ENCODE peak calls at places on chromosomes 5 and 9, in seven cellular contexts. One of them, this sample, is unnamed.

GRCh38 chr9:137787376-137787775 is 90.2 kb upstream of the CACNA1B start:
- DNase-seq in kidney: peak; percentile 62
- DNase-seq in psoas muscle: no peak
- DNase-seq in astrocyte of the spinal cord: no peak
- DNase-seq in cardiac fibroblast: no peak
- DNase-seq in DND-41: no peak
- DNase-seq in colonic mucosa: no peak
- DNase-seq in this sample: no peak

GRCh38 chr5:115932991-115933390 is 29.3 kb upstream of the LVRN start:
- DNase-seq in astrocyte of the spinal cord: no peak
- DNase-seq in cardiac fibroblast: no peak
- DNase-seq in psoas muscle: no peak
- DNase-seq in DND-41: no peak
- DNase-seq in kidney: no peak
- DNase-seq in colonic mucosa: no peak
- DNase-seq in this sample: no peak

GRCh38 chr9:79611091-79611614 is 39.4 kb downstream of the TLE4 start:
- DNase-seq in DND-41: no peak
- DNase-seq in cardiac fibroblast: peak; percentile 89
- DNase-seq in astrocyte of the spinal cord: peak; percentile 96
- DNase-seq in psoas muscle: no peak
- DNase-seq in kidney: no peak
- DNase-seq in colonic mucosa: no peak
- DNase-seq in this sample: no peak

GRCh38 chr5:78649220-78649700 is 688 bp upstream of the LHFPL2 start:
- DNase-seq in colonic mucosa: peak; percentile 50
- DNase-seq in DND-41: no peak
- DNase-seq in astrocyte of the spinal cord: no peak
- DNase-seq in kidney: no peak
- DNase-seq in psoas muscle: no peak
- DNase-seq in cardiac fibroblast: no peak
- DNase-seq in this sample: no peak

GRCh38 chr9:76413658-76414057 is 19.4 kb upstream of the RFK start:
- DNase-seq in DND-41: no peak
- DNase-seq in psoas muscle: no peak
- DNase-seq in cardiac fibroblast: no peak
- DNase-seq in astrocyte of the spinal cord: no peak
- DNase-seq in colonic mucosa: no peak
- DNase-seq in kidney: no peak
- DNase-seq in this sample: no peak

GRCh38 chr5:75140277-75140676 is 87.9 kb upstream of the GCNT4 start:
- DNase-seq in colonic mucosa: no peak
- DNase-seq in cardiac fibroblast: no peak
- DNase-seq in astrocyte of the spinal cord: no peak
- DNase-seq in kidney: no peak
- DNase-seq in DND-41: no peak
- DNase-seq in psoas muscle: no peak
- DNase-seq in this sample: no peak

GRCh38 chr9:99948896-99949295 is 42.4 kb downstream of the STX17 start:
- DNase-seq in astrocyte of the spinal cord: peak; percentile 43
- DNase-seq in cardiac fibroblast: peak; percentile 55
- DNase-seq in psoas muscle: no peak
- DNase-seq in DND-41: no peak
- DNase-seq in kidney: no peak
- DNase-seq in colonic mucosa: peak; percentile 20
- DNase-seq in this sample: no peak

GRCh38 chr5:38911933-38912332 is 66.1 kb downstream of the OSMR start:
- DNase-seq in psoas muscle: no peak
- DNase-seq in astrocyte of the spinal cord: no peak
- DNase-seq in kidney: no peak
- DNase-seq in colonic mucosa: no peak
- DNase-seq in DND-41: no peak
- DNase-seq in cardiac fibroblast: no peak
- DNase-seq in this sample: no peak

GRCh38 chr5:174612686-174613085 is 111.7 kb upstream of the MSX2 start:
- DNase-seq in colonic mucosa: no peak
- DNase-seq in cardiac fibroblast: no peak
- DNase-seq in astrocyte of the spinal cord: no peak
- DNase-seq in kidney: no peak
- DNase-seq in psoas muscle: peak; percentile 54
- DNase-seq in DND-41: no peak
- DNase-seq in this sample: no peak

DNA sequence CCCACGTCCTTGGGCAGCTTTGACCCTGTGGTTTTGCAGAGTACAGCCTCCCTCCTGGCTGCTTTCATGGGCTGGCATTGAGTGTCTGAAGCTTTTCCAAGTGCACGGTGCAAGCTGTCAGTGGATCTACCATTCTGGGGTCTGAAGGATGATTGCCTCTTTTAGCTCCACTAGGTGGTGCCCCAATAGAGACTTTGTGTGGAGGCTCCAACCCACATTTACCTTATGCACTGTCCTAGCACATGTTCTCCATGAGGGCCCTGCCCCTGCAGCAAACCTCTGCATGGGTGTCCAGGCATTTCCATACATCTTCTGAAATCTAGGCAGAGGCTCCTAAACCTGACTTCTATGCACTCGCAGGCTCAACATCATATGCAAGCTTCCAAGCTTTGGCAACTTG is 644.2 kb upstream of the CDH9 start:
- DNase-seq in DND-41: no peak
- DNase-seq in colonic mucosa: no peak
- DNase-seq in astrocyte of the spinal cord: no peak
- DNase-seq in cardiac fibroblast: peak; percentile 1
- DNase-seq in psoas muscle: no peak
- DNase-seq in kidney: no peak
- DNase-seq in this sample: no peak
- TF ChIP-seq CTCF in DND-41: peak; percentile 42
- TF ChIP-seq CTCF in colonic mucosa: no peak
- TF ChIP-seq CTCF in astrocyte of the spinal cord: peak; percentile 26
- TF ChIP-seq CTCF in cardiac fibroblast: no peak
- TF ChIP-seq CTCF in psoas muscle: no peak
- TF ChIP-seq CTCF in kidney: no peak
- TF ChIP-seq CTCF in this sample: no peak

GRCh38 chr5:10856646-10857332 is 95.8 kb upstream of the DAP start:
- DNase-seq in colonic mucosa: no peak
- DNase-seq in astrocyte of the spinal cord: peak; percentile 82
- DNase-seq in psoas muscle: no peak
- DNase-seq in kidney: peak; percentile 74
- DNase-seq in DND-41: no peak
- DNase-seq in cardiac fibroblast: peak; percentile 49
- DNase-seq in this sample: peak; percentile 33

GRCh38 chr5:10857333-10857723 is 96.3 kb upstream of the DAP start:
- DNase-seq in kidney: no peak
- DNase-seq in psoas muscle: no peak
- DNase-seq in cardiac fibroblast: no peak
- DNase-seq in colonic mucosa: no peak
- DNase-seq in DND-41: no peak
- DNase-seq in astrocyte of the spinal cord: no peak
- DNase-seq in this sample: no peak

GRCh38 chr5:10858307-10858706 is 97.3 kb upstream of the DAP start:
- DNase-seq in kidney: no peak
- DNase-seq in colonic mucosa: no peak
- DNase-seq in DND-41: no peak
- DNase-seq in astrocyte of the spinal cord: no peak
- DNase-seq in psoas muscle: no peak
- DNase-seq in cardiac fibroblast: no peak
- DNase-seq in this sample: no peak

GRCh38 chr5:10854526-10855277 is 93.7 kb upstream of the DAP start:
- DNase-seq in kidney: no peak
- DNase-seq in astrocyte of the spinal cord: no peak
- DNase-seq in psoas muscle: peak; percentile 79
- DNase-seq in colonic mucosa: no peak
- DNase-seq in DND-41: no peak
- DNase-seq in cardiac fibroblast: no peak
- DNase-seq in this sample: no peak

DNA sequence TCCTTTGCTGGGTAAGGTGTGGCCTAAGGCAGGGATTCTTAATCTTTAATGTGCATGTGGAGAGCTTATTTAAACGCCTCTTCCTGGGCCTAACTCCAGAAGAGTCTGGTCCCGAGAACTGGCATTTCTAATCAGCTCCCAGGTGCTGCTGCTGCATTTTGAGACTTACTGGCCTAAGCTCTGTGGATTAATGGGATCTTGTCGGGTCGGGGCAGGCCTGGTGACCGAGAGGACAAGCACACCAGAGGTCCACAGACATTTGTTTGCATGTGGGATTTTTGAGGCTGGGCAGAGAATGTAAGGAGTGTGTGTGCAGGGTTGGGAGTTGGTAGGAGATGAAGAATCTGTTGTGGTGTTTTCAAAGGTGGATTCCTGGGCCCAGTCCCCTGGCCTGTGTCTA is 95.0 kb upstream of the DAP start:
- DNase-seq in kidney: no peak
- DNase-seq in psoas muscle: no peak
- DNase-seq in colonic mucosa: no peak
- DNase-seq in cardiac fibroblast: no peak
- DNase-seq in astrocyte of the spinal cord: no peak
- DNase-seq in DND-41: no peak
- DNase-seq in this sample: no peak
- TF ChIP-seq CTCF in kidney: no peak
- TF ChIP-seq CTCF in psoas muscle: no peak
- TF ChIP-seq CTCF in colonic mucosa: no peak
- TF ChIP-seq CTCF in cardiac fibroblast: no peak
- TF ChIP-seq CTCF in astrocyte of the spinal cord: no peak
- TF ChIP-seq CTCF in DND-41: no peak
- TF ChIP-seq CTCF in this sample: no peak

GRCh38 chr5:62780888-62781287 is 202.3 kb downstream of the LRRC70 start:
- DNase-seq in astrocyte of the spinal cord: no peak
- DNase-seq in kidney: no peak
- DNase-seq in cardiac fibroblast: no peak
- DNase-seq in DND-41: no peak
- DNase-seq in psoas muscle: no peak
- DNase-seq in colonic mucosa: no peak
- DNase-seq in this sample: no peak
- TF ChIP-seq CTCF in astrocyte of the spinal cord: no peak
- TF ChIP-seq CTCF in kidney: no peak
- TF ChIP-seq CTCF in cardiac fibroblast: no peak
- TF ChIP-seq CTCF in DND-41: no peak
- TF ChIP-seq CTCF in psoas muscle: no peak
- TF ChIP-seq CTCF in colonic mucosa: no peak
- TF ChIP-seq CTCF in this sample: no peak

DNA sequence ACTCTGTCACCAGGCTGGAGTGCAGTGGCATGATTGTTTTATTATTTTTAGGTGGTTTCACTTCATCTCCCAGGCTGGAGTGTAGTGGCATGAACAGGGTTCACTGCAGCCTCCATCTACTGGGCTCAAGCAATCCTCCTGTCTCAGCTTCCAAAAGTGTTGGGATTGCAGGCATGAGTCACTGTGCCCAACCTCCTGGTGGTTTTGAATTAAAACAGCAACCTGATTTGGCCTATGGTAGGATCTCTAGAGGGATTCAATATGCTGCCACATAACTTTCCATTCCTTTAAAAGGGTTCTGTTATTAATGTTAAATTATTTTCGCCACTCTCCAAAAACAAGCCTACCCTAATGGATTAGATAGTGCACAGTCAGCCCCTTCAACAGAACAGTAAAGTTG is 9.9 kb upstream of the HSPA4 start:
- DNase-seq in DND-41: no peak
- DNase-seq in psoas muscle: no peak
- DNase-seq in astrocyte of the spinal cord: peak; percentile 36
- DNase-seq in cardiac fibroblast: peak; percentile 44
- DNase-seq in kidney: no peak
- DNase-seq in colonic mucosa: no peak
- DNase-seq in this sample: no peak
- TF ChIP-seq CTCF in DND-41: no peak
- TF ChIP-seq CTCF in psoas muscle: no peak
- TF ChIP-seq CTCF in astrocyte of the spinal cord: peak; percentile 3
- TF ChIP-seq CTCF in cardiac fibroblast: peak; percentile 5
- TF ChIP-seq CTCF in kidney: no peak
- TF ChIP-seq CTCF in colonic mucosa: no peak
- TF ChIP-seq CTCF in this sample: no peak

DNA sequence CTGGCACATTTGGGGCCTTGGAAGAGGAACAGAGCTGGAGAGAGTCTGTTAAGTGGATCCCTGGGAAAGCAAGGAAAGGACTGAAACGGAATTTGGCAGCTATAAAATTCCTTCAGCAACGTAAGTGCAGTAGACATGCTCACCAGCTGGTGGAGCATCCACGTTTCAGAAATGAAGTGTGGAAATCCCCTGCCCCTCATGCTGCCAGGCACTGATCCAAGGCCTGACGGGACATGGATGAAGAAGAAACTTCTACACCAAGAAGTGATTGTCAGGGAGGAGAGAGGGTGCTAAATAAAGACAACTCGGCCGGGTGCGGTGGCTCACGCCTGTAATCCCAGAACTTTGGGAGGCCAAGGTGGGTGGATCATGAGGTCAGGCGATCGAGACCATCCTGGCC is 209.3 kb downstream of the ROR2 start:
- DNase-seq in DND-41: no peak
- DNase-seq in colonic mucosa: peak; percentile 34
- DNase-seq in psoas muscle: no peak
- DNase-seq in cardiac fibroblast: peak; percentile 64
- DNase-seq in astrocyte of the spinal cord: peak; percentile 39
- DNase-seq in kidney: no peak
- DNase-seq in this sample: peak; percentile 54
- TF ChIP-seq CTCF in DND-41: no peak
- TF ChIP-seq CTCF in colonic mucosa: no peak
- TF ChIP-seq CTCF in psoas muscle: no peak
- TF ChIP-seq CTCF in cardiac fibroblast: peak; percentile 27
- TF ChIP-seq CTCF in astrocyte of the spinal cord: peak; percentile 18
- TF ChIP-seq CTCF in kidney: no peak
- TF ChIP-seq CTCF in this sample: no peak

GRCh38 chr5:52945040-52945439 is 44.1 kb upstream of the ITGA2 start:
- DNase-seq in cardiac fibroblast: peak; percentile 24
- DNase-seq in kidney: no peak
- DNase-seq in astrocyte of the spinal cord: no peak
- DNase-seq in DND-41: no peak
- DNase-seq in psoas muscle: no peak
- DNase-seq in colonic mucosa: no peak
- DNase-seq in this sample: no peak

GRCh38 chr5:52947208-52947607 is 41.9 kb upstream of the ITGA2 start:
- DNase-seq in colonic mucosa: no peak
- DNase-seq in psoas muscle: no peak
- DNase-seq in astrocyte of the spinal cord: peak; percentile 52
- DNase-seq in kidney: no peak
- DNase-seq in cardiac fibroblast: peak; percentile 26
- DNase-seq in DND-41: no peak
- DNase-seq in this sample: no peak

GRCh38 chr5:52943808-52944207 is 45.3 kb upstream of the ITGA2 start:
- DNase-seq in psoas muscle: no peak
- DNase-seq in DND-41: no peak
- DNase-seq in colonic mucosa: no peak
- DNase-seq in astrocyte of the spinal cord: no peak
- DNase-seq in kidney: peak; percentile 41
- DNase-seq in cardiac fibroblast: no peak
- DNase-seq in this sample: no peak

GRCh38 chr5:52947851-52948250 is 41.3 kb upstream of the ITGA2 start:
- DNase-seq in astrocyte of the spinal cord: peak; percentile 36
- DNase-seq in psoas muscle: no peak
- DNase-seq in colonic mucosa: no peak
- DNase-seq in kidney: no peak
- DNase-seq in DND-41: no peak
- DNase-seq in cardiac fibroblast: peak; percentile 67
- DNase-seq in this sample: no peak

DNA sequence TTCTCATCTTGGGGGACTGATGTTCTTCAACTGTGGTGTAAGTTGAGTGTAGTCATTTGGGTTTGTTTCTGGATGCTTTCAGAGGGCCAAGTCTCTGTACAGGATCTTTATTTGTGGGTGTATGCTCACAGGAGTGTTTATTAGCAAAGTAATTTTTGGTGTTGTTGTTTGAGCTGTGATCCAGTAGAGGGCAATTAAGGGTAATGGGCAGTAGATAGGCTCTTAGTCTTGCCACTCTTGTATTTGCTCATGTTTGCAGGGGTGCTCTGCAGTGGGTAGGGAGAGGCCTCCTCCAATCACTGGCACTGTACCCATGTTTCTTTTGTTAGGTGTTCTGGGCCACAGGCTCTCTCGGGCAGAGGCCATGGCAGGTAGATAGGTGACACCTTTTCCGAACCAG is 45.9 kb upstream of the ITGA2 start:
- DNase-seq in colonic mucosa: no peak
- DNase-seq in psoas muscle: no peak
- DNase-seq in kidney: no peak
- DNase-seq in astrocyte of the spinal cord: no peak
- DNase-seq in DND-41: no peak
- DNase-seq in cardiac fibroblast: peak; percentile 34
- DNase-seq in this sample: no peak
- TF ChIP-seq CTCF in colonic mucosa: no peak
- TF ChIP-seq CTCF in psoas muscle: no peak
- TF ChIP-seq CTCF in kidney: no peak
- TF ChIP-seq CTCF in astrocyte of the spinal cord: peak; percentile 14
- TF ChIP-seq CTCF in DND-41: peak; percentile 32
- TF ChIP-seq CTCF in cardiac fibroblast: peak; percentile 38
- TF ChIP-seq CTCF in this sample: no peak

This sample was measured in omental fat pad.